ENCODE peak calls at places on chromosomes 3 and 15, in nine cellular contexts. U is ovary; L is Daoy; P is fibroblast of lung; Y is A549; E is DND-41; S is activated CD4-positive, alpha-beta T cell treated with anti-CD3 and anti-CD28 coated beads for 36 hours; Z is heart right ventricle; D is mucosa of gallbladder. H is an unnamed sample.
A peak's percentile ranks its signal among the peaks of the same experiment; 100 is the strongest.

GRCh38 chr15:39602143-39602542 is 21.3 kb downstream of the THBS1 start:
- DNase-seq in D (no peak), U (no peak), Z (no peak), Y (no peak), E (no peak), P (no peak), L (peak; percentile 42), S (no peak), H (no peak)

GRCh38 chr3:32296251-32297204 is 58.0 kb downstream of the CMTM8 start:
- DNase-seq in U (peak; percentile 53), P (peak; percentile 32), Z (peak; percentile 56), S (peak; percentile 78), L (peak; percentile 62), Y (peak; percentile 67), D (peak; percentile 58), E (peak; percentile 70), H (peak; percentile 46)

GRCh38 chr3:17642474-17642873 is 100.0 kb downstream of the TBC1D5 start:
- DNase-seq in Z (no peak), E (no peak), L (no peak), D (no peak), S (no peak), P (no peak), Y (no peak), U (no peak), H (no peak)

GRCh38 chr3:47890832-47891620 is 88.1 kb downstream of the DHX30 start:
- DNase-seq in D (peak; percentile 15), P (no peak), L (no peak), U (peak; percentile 34), E (no peak), S (no peak), Z (peak; percentile 57), Y (no peak), H (no peak)

GRCh38 chr3:99645277-99646106 is 7.1 kb downstream of the COL8A1 start:
- DNase-seq in S (no peak), P (peak; percentile 81), Z (no peak), U (peak; percentile 31), E (no peak), L (peak; percentile 31), D (no peak), Y (peak; percentile 41), H (no peak)

GRCh38 chr3:72247126-72247525 is 462.2 kb upstream of the PROK2 start:
- DNase-seq in D (no peak), S (no peak), Y (no peak), L (no peak), Z (no peak), U (no peak), P (no peak), E (no peak), H (no peak)

GRCh38 chr3:42263354-42264346 is 2.3 kb downstream of the CCK start:
- DNase-seq in Y (no peak), Z (no peak), D (no peak), U (no peak), L (no peak), S (peak; percentile 51), P (no peak), E (no peak), H (no peak)

GRCh38 chr3:149816986-149817385 is 4.0 kb downstream of the RNF13 start:
- DNase-seq in P (no peak), U (no peak), Z (no peak), D (no peak), S (no peak), Y (no peak), L (no peak), E (no peak), H (no peak)

GRCh38 chr3:194397757-194398312 is 1.2 kb downstream of the GP5 start:
- DNase-seq in S (peak; percentile 50), U (no peak), Y (no peak), Z (no peak), P (peak; percentile 55), D (no peak), E (peak; percentile 57), L (no peak), H (no peak)

GRCh38 chr3:43346990-43347749 is 60.8 kb downstream of the SNRK start:
- DNase-seq in U (no peak), P (peak; percentile 29), E (peak; percentile 70), Y (no peak), D (no peak), Z (no peak), S (peak; percentile 38), L (no peak), H (no peak)

GRCh38 chr3:15683253-15683652 is 81.7 kb downstream of the BTD start:
- DNase-seq in S (no peak), D (no peak), Z (no peak), Y (no peak), U (no peak), P (no peak), L (no peak), E (no peak), H (no peak)

GRCh38 chr15:100733088-100733487 is 130.7 kb downstream of the ASB7 start:
- DNase-seq in Y (peak; percentile 36), D (no peak), S (no peak), P (peak; percentile 68), U (no peak), L (no peak), Z (no peak), E (no peak), H (no peak)

GRCh38 chr3:160218141-160218540 is 7.1 kb upstream of the C3orf80 start:
- DNase-seq in Y (no peak), S (no peak), E (no peak), L (no peak), U (no peak), P (no peak), D (no peak), Z (no peak), H (no peak)

GRCh38 chr3:81105761-81106160 is 655.7 kb downstream of the GBE1 start:
- DNase-seq in L (peak; percentile 2), D (no peak), Z (no peak), U (no peak), P (peak; percentile 40), Y (no peak), S (no peak), E (no peak), H (no peak)

GRCh38 chr15:56737791-56738190 is 4.5 kb upstream of the ZNF280D start:
- DNase-seq in U (no peak), L (no peak), P (no peak), Z (no peak), Y (peak; percentile 29), S (no peak), E (no peak), D (no peak), H (no peak)

GRCh38 chr15:84689858-84690257 is 26.1 kb downstream of the SEC11A start:
- DNase-seq in S (no peak), D (no peak), Z (no peak), L (no peak), E (no peak), Y (no peak), P (no peak), U (no peak), H (no peak)

GRCh38 chr3:160616721-160617120 is 51.4 kb upstream of the KPNA4 start:
- DNase-seq in L (peak; percentile 58), Z (peak; percentile 12), Y (no peak), E (no peak), S (no peak), D (no peak), P (peak; percentile 80), U (no peak), H (no peak)

GRCh38 chr15:71440479-71441071 is 325.3 kb downstream of the THSD4 start:
- DNase-seq in L (peak; percentile 35), D (no peak), Y (peak; percentile 86), S (no peak), U (no peak), E (no peak), Z (no peak), P (peak; percentile 66), H (no peak)

GRCh38 chr3:190325923-190326322 is 3.7 kb upstream of the CLDN1 start:
- DNase-seq in Y (no peak), S (no peak), Z (no peak), D (no peak), P (peak; percentile 70), U (no peak), E (no peak), L (no peak), H (no peak)

GRCh38 chr3:161510510-161511260 is 14.1 kb downstream of the OTOL1 start:
- DNase-seq in Z (no peak), S (no peak), E (peak; percentile 69), D (no peak), P (no peak), U (no peak), L (no peak), Y (no peak), H (no peak)

GRCh38 chr15:91975241-91975978 is 121.9 kb downstream of the SLCO3A1 start:
- DNase-seq in D (no peak), P (no peak), U (no peak), S (no peak), L (no peak), E (no peak), Y (no peak), Z (no peak), H (no peak)

H was measured in activated T-helper 9 cell treated with anti-CD3 and anti-CD28 coated beads, Interleukin-2, amount 50 U/mL, for 16 hours.